ENCODE peak calls at places on chromosomes 1 and 21, in seven cellular contexts. One of them, this sample, is unnamed.

GRCh38 chr21:39180429-39181019 is 2.7 kb downstream of the PSMG1 start:
- DNase-seq in H1: no peak
- DNase-seq in mesenchymal stem cell: peak; percentile 23
- DNase-seq in H9: no peak
- DNase-seq in mesendoderm: no peak
- DNase-seq in trophoblast cell: no peak
- DNase-seq in IMR-90: no peak
- DNase-seq in this sample: no peak

GRCh38 chr21:34800797-34801518 is 132.2 kb downstream of the CLIC6 start:
- DNase-seq in H9: no peak
- DNase-seq in mesenchymal stem cell: no peak
- DNase-seq in H1: no peak
- DNase-seq in mesendoderm: peak; percentile 18
- DNase-seq in trophoblast cell: peak; percentile 47
- DNase-seq in IMR-90: peak; percentile 46
- DNase-seq in this sample: no peak

GRCh38 chr1:231091415-231091814 is 51.4 kb upstream of the FAM89A start:
- DNase-seq in H1: no peak
- DNase-seq in H9: no peak
- DNase-seq in IMR-90: no peak
- DNase-seq in mesenchymal stem cell: no peak
- DNase-seq in trophoblast cell: no peak
- DNase-seq in mesendoderm: no peak
- DNase-seq in this sample: no peak

GRCh38 chr1:42931911-42932422 is 26.7 kb downstream of the SLC2A1 start:
- DNase-seq in H9: peak; percentile 38
- DNase-seq in mesendoderm: no peak
- DNase-seq in mesenchymal stem cell: no peak
- DNase-seq in H1: no peak
- DNase-seq in IMR-90: no peak
- DNase-seq in trophoblast cell: peak; percentile 27
- DNase-seq in this sample: no peak

GRCh38 chr1:235054961-235055360 is 73.7 kb downstream of the TOMM20 start:
- DNase-seq in H9: no peak
- DNase-seq in mesenchymal stem cell: no peak
- DNase-seq in IMR-90: no peak
- DNase-seq in mesendoderm: no peak
- DNase-seq in H1: no peak
- DNase-seq in trophoblast cell: peak; percentile 93
- DNase-seq in this sample: no peak

GRCh38 chr1:25820247-25821111 is 725 bp downstream of the MTFR1L start:
- DNase-seq in IMR-90: peak; percentile 61
- DNase-seq in mesendoderm: peak; percentile 84
- DNase-seq in mesenchymal stem cell: peak; percentile 82
- DNase-seq in H1: peak; percentile 74
- DNase-seq in trophoblast cell: peak; percentile 73
- DNase-seq in H9: peak; percentile 71
- DNase-seq in this sample: no peak

GRCh38 chr1:180343931-180344406 is 113.9 kb downstream of the LHX4 start:
- DNase-seq in H9: no peak
- DNase-seq in trophoblast cell: no peak
- DNase-seq in H1: no peak
- DNase-seq in mesenchymal stem cell: peak; percentile 55
- DNase-seq in mesendoderm: no peak
- DNase-seq in IMR-90: peak; percentile 47
- DNase-seq in this sample: no peak

GRCh38 chr1:205480349-205481278 is 23.9 kb upstream of the CDK18 start:
- DNase-seq in trophoblast cell: no peak
- DNase-seq in H1: no peak
- DNase-seq in mesendoderm: no peak
- DNase-seq in H9: no peak
- DNase-seq in mesenchymal stem cell: no peak
- DNase-seq in IMR-90: no peak
- DNase-seq in this sample: no peak

GRCh38 chr1:215789981-215790380 is 222.9 kb downstream of the KCTD3 start:
- DNase-seq in IMR-90: no peak
- DNase-seq in H9: no peak
- DNase-seq in trophoblast cell: no peak
- DNase-seq in mesenchymal stem cell: no peak
- DNase-seq in mesendoderm: no peak
- DNase-seq in H1: no peak
- DNase-seq in this sample: no peak

GRCh38 chr21:36156815-36157670 is at the start of gene DOP1B:
- DNase-seq in H1: no peak
- DNase-seq in IMR-90: no peak
- DNase-seq in trophoblast cell: no peak
- DNase-seq in H9: no peak
- DNase-seq in mesenchymal stem cell: no peak
- DNase-seq in mesendoderm: peak; percentile 16
- DNase-seq in this sample: peak; percentile 42

GRCh38 chr21:19540287-19540686 is 1136.7 kb upstream of the TMPRSS15 start:
- DNase-seq in H1: no peak
- DNase-seq in trophoblast cell: no peak
- DNase-seq in mesenchymal stem cell: no peak
- DNase-seq in H9: no peak
- DNase-seq in IMR-90: no peak
- DNase-seq in mesendoderm: peak; percentile 17
- DNase-seq in this sample: no peak

GRCh38 chr1:65512967-65513777 is 92.7 kb downstream of the LEPR start:
- DNase-seq in IMR-90: peak; percentile 15
- DNase-seq in H1: no peak
- DNase-seq in mesendoderm: no peak
- DNase-seq in mesenchymal stem cell: peak; percentile 33
- DNase-seq in H9: no peak
- DNase-seq in trophoblast cell: peak; percentile 59
- DNase-seq in this sample: no peak

GRCh38 chr1:220339581-220339980 is 67.3 kb upstream of the RAB3GAP2 start:
- DNase-seq in H1: no peak
- DNase-seq in H9: no peak
- DNase-seq in IMR-90: no peak
- DNase-seq in mesenchymal stem cell: no peak
- DNase-seq in trophoblast cell: no peak
- DNase-seq in mesendoderm: peak; percentile 20
- DNase-seq in this sample: no peak

GRCh38 chr1:68479501-68479900 is 17.4 kb downstream of the DEPDC1 start:
- DNase-seq in IMR-90: no peak
- DNase-seq in mesendoderm: no peak
- DNase-seq in trophoblast cell: no peak
- DNase-seq in H1: no peak
- DNase-seq in mesenchymal stem cell: no peak
- DNase-seq in H9: no peak
- DNase-seq in this sample: no peak

GRCh38 chr1:1344672-1345361 is 4.4 kb downstream of the DVL1 start:
- DNase-seq in H1: peak; percentile 67
- DNase-seq in IMR-90: peak; percentile 69
- DNase-seq in H9: no peak
- DNase-seq in trophoblast cell: peak; percentile 92
- DNase-seq in mesenchymal stem cell: peak; percentile 61
- DNase-seq in mesendoderm: no peak
- DNase-seq in this sample: no peak

GRCh38 chr1:244163131-244163530 is 112.0 kb downstream of the ZBTB18 start:
- DNase-seq in H1: no peak
- DNase-seq in mesenchymal stem cell: peak; percentile 28
- DNase-seq in mesendoderm: no peak
- DNase-seq in H9: no peak
- DNase-seq in IMR-90: peak; percentile 69
- DNase-seq in trophoblast cell: no peak
- DNase-seq in this sample: no peak
- H2BK120ac ChIP-seq in H1: no peak overlapping the region
- H2BK120ac ChIP-seq in mesenchymal stem cell: peak overlapping the region; percentile 24
- H2BK120ac ChIP-seq in mesendoderm: no peak overlapping the region
- H2BK120ac ChIP-seq in H9: no peak overlapping the region
- H2BK120ac ChIP-seq in IMR-90: peak overlapping the region; percentile 96
- H2BK120ac ChIP-seq in trophoblast cell: no peak overlapping the region
- H2BK120ac ChIP-seq in this sample: no peak overlapping the region

DNA sequence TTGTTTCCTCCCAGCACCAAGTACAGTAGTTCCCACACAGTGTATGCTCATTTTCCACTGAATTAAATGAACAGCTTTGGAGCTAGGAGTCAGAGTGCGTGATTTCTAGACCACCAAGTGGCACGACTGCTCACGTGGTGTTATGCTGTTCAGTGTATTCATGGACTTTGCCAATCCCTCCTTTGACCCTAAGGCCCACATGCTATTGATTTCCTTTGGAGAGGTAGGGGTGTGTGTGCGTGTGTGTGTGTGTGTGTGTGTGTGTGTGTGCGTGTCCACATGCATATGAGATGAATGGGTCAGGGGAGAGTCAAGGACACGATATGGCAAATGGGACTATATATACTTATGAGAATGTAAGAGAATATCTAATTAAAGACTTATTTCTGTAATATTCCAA is 177.2 kb downstream of the LMX1A start:
- DNase-seq in IMR-90: no peak
- DNase-seq in mesendoderm: no peak
- DNase-seq in trophoblast cell: no peak
- DNase-seq in H9: no peak
- DNase-seq in H1: no peak
- DNase-seq in mesenchymal stem cell: no peak
- DNase-seq in this sample: no peak
- H2BK120ac ChIP-seq in IMR-90: no peak overlapping the region
- H2BK120ac ChIP-seq in mesendoderm: no peak overlapping the region
- H2BK120ac ChIP-seq in trophoblast cell: no peak overlapping the region
- H2BK120ac ChIP-seq in H9: no peak overlapping the region
- H2BK120ac ChIP-seq in H1: no peak overlapping the region
- H2BK120ac ChIP-seq in mesenchymal stem cell: no peak overlapping the region
- H2BK120ac ChIP-seq in this sample: no peak overlapping the region

GRCh38 chr1:15526021-15526489 is 593 bp upstream of the DNAJC16 start:
- DNase-seq in trophoblast cell: no peak
- DNase-seq in H1: no peak
- DNase-seq in mesendoderm: no peak
- DNase-seq in mesenchymal stem cell: no peak
- DNase-seq in H9: no peak
- DNase-seq in IMR-90: no peak
- DNase-seq in this sample: no peak

GRCh38 chr1:15524283-15525042 is 448 bp upstream of the CASP9 start:
- DNase-seq in mesendoderm: peak; percentile 99
- DNase-seq in mesenchymal stem cell: peak; percentile 98
- DNase-seq in trophoblast cell: peak; percentile 98
- DNase-seq in IMR-90: peak; percentile 98
- DNase-seq in H1: peak; percentile 100
- DNase-seq in H9: peak; percentile 99
- DNase-seq in this sample: peak; percentile 99

GRCh38 chr1:15523922-15524282 is at the start of gene CASP9:
- DNase-seq in trophoblast cell: peak; percentile 2
- DNase-seq in H1: no peak
- DNase-seq in H9: no peak
- DNase-seq in mesenchymal stem cell: no peak
- DNase-seq in mesendoderm: no peak
- DNase-seq in IMR-90: peak; percentile 43
- DNase-seq in this sample: no peak

GRCh38 chr1:15526490-15527339 is at the start of gene DNAJC16:
- DNase-seq in IMR-90: peak; percentile 100
- DNase-seq in mesenchymal stem cell: peak; percentile 100
- DNase-seq in mesendoderm: peak; percentile 100
- DNase-seq in H9: peak; percentile 100
- DNase-seq in H1: peak; percentile 96
- DNase-seq in trophoblast cell: peak; percentile 100
- DNase-seq in this sample: peak; percentile 100

DNA sequence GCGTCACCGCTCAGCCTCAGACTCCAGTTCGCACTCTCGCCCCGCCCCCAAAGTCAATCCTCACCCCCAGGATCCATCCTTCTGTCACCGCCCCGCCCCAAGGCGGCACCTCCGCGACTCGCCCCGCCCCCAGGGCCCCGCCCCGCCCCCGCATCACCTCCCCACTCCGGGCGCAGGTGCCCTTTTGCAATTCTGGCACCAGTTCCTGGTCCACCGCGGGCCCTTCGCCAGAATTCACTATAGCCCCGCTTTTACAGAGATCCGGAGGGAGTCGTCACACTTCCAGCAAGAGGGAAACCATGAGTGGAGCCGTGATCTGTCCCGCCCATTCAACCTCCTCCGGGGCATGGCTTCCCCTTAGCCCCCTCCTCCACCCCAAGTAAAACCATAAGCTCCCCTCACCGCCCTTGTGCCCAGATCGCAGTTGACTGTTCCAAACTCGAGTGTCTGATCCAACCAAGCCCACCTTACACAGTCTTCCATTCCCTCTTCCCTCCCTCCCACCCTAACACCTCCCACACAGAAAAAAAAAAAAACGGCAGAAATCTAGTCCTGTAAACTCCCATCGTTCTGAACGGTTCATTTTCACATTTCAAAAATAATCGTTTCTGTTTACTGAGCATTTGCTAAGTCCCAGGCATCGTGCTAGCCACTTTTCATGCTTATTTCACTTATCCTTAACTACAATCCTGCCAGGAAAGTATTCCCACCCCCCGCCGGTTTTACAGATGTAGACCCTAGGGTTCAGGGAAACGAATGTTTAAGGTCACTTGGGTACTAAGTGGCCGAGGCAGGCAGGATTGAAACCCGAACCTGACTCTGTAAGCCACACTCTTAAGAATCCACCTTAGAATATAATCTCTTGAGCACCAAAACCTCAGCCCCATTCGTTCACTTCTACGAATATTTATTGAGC is 1.3 kb upstream of the CASP9 start:
- DNase-seq in mesenchymal stem cell: no peak
- DNase-seq in mesendoderm: peak; percentile 26
- DNase-seq in trophoblast cell: no peak
- DNase-seq in H9: no peak
- DNase-seq in IMR-90: no peak
- DNase-seq in H1: no peak
- DNase-seq in this sample: peak; percentile 98
- H2BK120ac ChIP-seq in mesenchymal stem cell: no peak overlapping the region
- H2BK120ac ChIP-seq in mesendoderm: no peak overlapping the region
- H2BK120ac ChIP-seq in trophoblast cell: no peak overlapping the region
- H2BK120ac ChIP-seq in H9: no peak overlapping the region
- H2BK120ac ChIP-seq in IMR-90: no peak overlapping the region
- H2BK120ac ChIP-seq in H1: no peak overlapping the region
- H2BK120ac ChIP-seq in this sample: no peak overlapping the region

GRCh38 chr1:228288536-228289238 is 80.8 kb downstream of the OBSCN start:
- DNase-seq in mesenchymal stem cell: no peak
- DNase-seq in H1: no peak
- DNase-seq in mesendoderm: no peak
- DNase-seq in trophoblast cell: no peak
- DNase-seq in H9: no peak
- DNase-seq in IMR-90: no peak
- DNase-seq in this sample: no peak
- H2BK120ac ChIP-seq in mesenchymal stem cell: no peak overlapping the region
- H2BK120ac ChIP-seq in H1: no peak overlapping the region
- H2BK120ac ChIP-seq in mesendoderm: no peak overlapping the region
- H2BK120ac ChIP-seq in trophoblast cell: no peak overlapping the region
- H2BK120ac ChIP-seq in H9: no peak overlapping the region
- H2BK120ac ChIP-seq in IMR-90: no peak overlapping the region
- H2BK120ac ChIP-seq in this sample: no peak overlapping the region

This sample was measured in neuronal stem cell.